ENCODE peak calls at places on chromosomes 16 and 17, in five cellular contexts. S, C, E, I and Q are unnamed samples.
A peak's percentile ranks its signal among the peaks of the same experiment; 100 is the strongest.

GRCh38 chr16:7369181-7369580 is 36.5 kb downstream of the RBFOX1 start:
- DNase-seq in S (no peak), I (no peak), C (no peak), E (no peak), Q (no peak)

GRCh38 chr17:35889818-35890773 is 9.9 kb upstream of the CCL5 start:
- DNase-seq in I (peak; percentile 91), S (no peak), E (no peak), C (no peak), Q (peak; percentile 38)

GRCh38 chr16:21656795-21657768 is 4.7 kb upstream of the IGSF6 start:
- DNase-seq in C (no peak), I (peak; percentile 74), E (no peak), S (peak; percentile 38), Q (peak; percentile 57)

GRCh38 chr16:87840462-87840978 is 28.8 kb downstream of the SLC7A5 start:
- DNase-seq in C (no peak), I (no peak), S (no peak), E (no peak), Q (no peak)

GRCh38 chr16:85448557-85449194 is 164.4 kb upstream of the GSE1 start:
- DNase-seq in I (no peak), C (peak; percentile 88), E (no peak), S (peak; percentile 85), Q (no peak)

GRCh38 chr17:67376509-67376891 is 581 bp upstream of the PITPNC1 start:
- DNase-seq in E (no peak), S (no peak), I (peak; percentile 32), C (no peak), Q (peak; percentile 62)

GRCh38 chr17:58506354-58507080 is 7.9 kb downstream of the MTMR4 start:
- DNase-seq in E (no peak), S (no peak), C (no peak), I (no peak), Q (peak; percentile 46)

GRCh38 chr16:67967956-67968439 is 439 bp downstream of the SLC12A4 start:
- DNase-seq in E (no peak), I (peak; percentile 35), C (no peak), S (no peak), Q (no peak)

GRCh38 chr16:81876273-81876900 is 97.3 kb downstream of the PLCG2 start:
- DNase-seq in C (no peak), I (no peak), S (no peak), E (no peak), Q (no peak)

GRCh38 chr16:78257376-78257728 is 157.9 kb downstream of the WWOX start:
- DNase-seq in C (no peak), E (no peak), S (no peak), I (no peak), Q (peak; percentile 7)

GRCh38 chr17:57004944-57005579 is 27.1 kb downstream of the SCPEP1 start:
- DNase-seq in E (no peak), I (no peak), S (peak; percentile 37), C (no peak), Q (no peak)
- TF ChIP-seq CTCF in E (peak; percentile 55), I (peak; percentile 9), S (peak; percentile 45), C (peak; percentile 31), Q (peak; percentile 9)

DNA sequence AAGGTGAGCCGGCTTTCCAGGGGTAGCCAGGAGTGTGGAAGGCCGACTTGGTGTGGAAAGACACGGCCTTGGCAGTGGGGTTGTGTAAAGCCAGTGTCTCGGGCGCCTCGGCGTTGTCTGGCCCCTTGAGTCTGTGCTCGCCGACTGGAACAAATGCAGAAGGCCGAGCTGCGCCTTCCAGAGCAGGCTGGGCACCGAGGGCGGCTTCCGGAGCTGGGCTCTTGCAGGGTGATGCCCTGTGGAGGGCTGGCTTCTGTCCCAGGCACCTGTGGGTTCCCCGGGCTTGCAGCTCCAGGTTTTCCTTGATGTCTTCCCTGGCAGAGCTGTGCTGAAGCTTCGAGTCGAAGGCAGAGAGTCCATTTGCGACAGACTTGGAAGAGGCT is 8.0 kb downstream of the ZNF750 start:
- DNase-seq in I (no peak), E (no peak), S (no peak), C (no peak), Q (no peak)
- H3K4me3 ChIP-seq in I (no peak overlapping the region), E (no peak overlapping the region), S (no peak overlapping the region), C (no peak overlapping the region), Q (no peak overlapping the region)

GRCh38 chr17:82241926-82242697 is 13.3 kb downstream of the SLC16A3 start:
- DNase-seq in E (no peak), I (peak; percentile 67), C (peak; percentile 62), S (no peak), Q (no peak)
- TF ChIP-seq CTCF in E (peak; percentile 16), I (no peak), C (no peak), S (no peak), Q (no peak)

DNA sequence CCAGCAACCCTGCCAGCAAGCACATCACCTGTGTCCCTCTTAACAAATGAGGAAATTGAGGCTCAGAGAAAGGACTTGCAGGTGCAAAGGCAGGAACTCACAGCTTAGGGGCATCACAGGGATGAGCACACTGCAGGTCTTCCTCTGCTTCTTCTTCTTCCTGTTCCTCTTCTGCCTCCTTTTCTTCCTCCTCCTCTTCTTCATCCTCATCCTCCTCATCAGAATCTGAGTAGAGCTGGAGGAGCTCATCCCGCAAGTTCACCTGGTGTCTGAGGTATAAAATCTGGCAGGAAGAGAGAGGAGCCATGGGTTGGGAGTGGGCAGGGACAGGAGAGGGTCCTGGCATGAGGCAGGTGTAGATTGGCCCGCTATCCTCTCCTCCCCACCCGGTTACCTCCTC is 2.6 kb downstream of the HAP1 start:
- DNase-seq in E (no peak), C (no peak), I (no peak), S (no peak), Q (no peak)
- H3K4me3 ChIP-seq in E (no peak overlapping the region), C (no peak overlapping the region), I (no peak overlapping the region), S (no peak overlapping the region), Q (no peak overlapping the region)

GRCh38 chr16:50610331-50611262 is 62.4 kb downstream of the NKD1 start:
- DNase-seq in S (no peak), E (no peak), I (no peak), C (peak; percentile 33), Q (no peak)
- TF ChIP-seq CTCF in S (no peak), E (no peak), I (peak; percentile 19), C (no peak), Q (no peak)

GRCh38 chr16:75496546-75496945 is 1.3 kb upstream of the CHST6 start:
- DNase-seq in S (no peak), E (no peak), C (no peak), I (peak; percentile 39), Q (no peak)

GRCh38 chr16:75494696-75495601 is at the start of gene CHST6:
- DNase-seq in I (peak; percentile 60), S (peak; percentile 43), C (no peak), E (no peak), Q (peak; percentile 22)

GRCh38 chr16:75491876-75492275 is 3.4 kb downstream of the CHST6 start:
- DNase-seq in S (no peak), I (no peak), C (no peak), E (no peak), Q (no peak)

GRCh38 chr16:75497558-75497957 is 2.3 kb upstream of the CHST6 start:
- DNase-seq in S (no peak), I (no peak), C (no peak), E (no peak), Q (peak; percentile 33)

DNA sequence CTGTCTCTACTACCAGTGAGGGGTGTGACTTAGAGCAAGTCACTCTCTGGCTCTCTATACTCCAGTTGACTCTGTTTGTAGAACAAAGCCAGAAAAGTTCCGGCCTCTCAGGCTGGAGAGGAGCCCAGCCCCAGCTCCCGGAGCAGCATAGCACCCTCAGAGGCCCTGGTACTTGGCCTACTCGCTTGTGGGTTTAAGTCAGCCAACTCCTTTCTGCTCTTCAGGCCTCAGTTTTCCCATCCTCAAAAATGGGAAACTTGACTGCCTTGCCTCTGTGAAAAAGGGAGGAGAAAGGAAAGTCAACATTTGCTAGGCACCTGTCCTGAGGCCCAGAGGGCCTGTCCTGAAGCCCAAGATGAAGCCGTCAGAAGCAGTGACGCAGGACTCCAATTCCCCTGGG is 1.1 kb downstream of the CHST6 start:
- DNase-seq in C (no peak), I (no peak), S (no peak), E (no peak), Q (no peak)
- H3K4me3 ChIP-seq in C (no peak overlapping the region), I (peak overlapping the region; percentile 35), S (no peak overlapping the region), E (no peak overlapping the region), Q (peak overlapping the region; percentile 48)